ENCODE peak calls at places on chromosomes 5 and 9, in five cellular contexts. W is hepatic stellate cell; L is activated CD4-positive, CD25-positive, alpha-beta regulatory T cell treated with anti-CD3 and anti-CD28 coated beads, Interleukin-2, amount 50 U/mL, for 72 hours; J is RKO; D is HS-5. M is an unnamed sample.

GRCh38 chr5:142671801-142672200 is 14.1 kb downstream of the FGF1 start:
- DNase-seq in W (peak), D (peak), J (no peak), L (no peak), M (no peak)

GRCh38 chr5:132387649-132388117 is 18.2 kb downstream of the SLC22A5 start:
- DNase-seq in D (peak), J (peak), L (no peak), W (peak), M (no peak)

GRCh38 chr5:132825165-132825823 is 5.2 kb downstream of the SHROOM1 start:
- DNase-seq in D (no peak), W (no peak), J (no peak), L (no peak), M (no peak)

GRCh38 chr5:138352722-138353549 is 451 bp downstream of the KDM3B start:
- DNase-seq in W (peak), D (no peak), J (peak), L (peak), M (peak)

GRCh38 chr5:167578977-167579700 is 712.3 kb upstream of the WWC1 start:
- DNase-seq in L (no peak), D (peak), W (no peak), J (no peak), M (no peak)

GRCh38 chr5:143886621-143887301 is 74.8 kb downstream of the HMHB1 start:
- DNase-seq in L (no peak), D (no peak), W (no peak), J (no peak), M (no peak)

GRCh38 chr9:117487555-117488175 is 72.8 kb upstream of the ASTN2 start:
- DNase-seq in L (peak), W (peak), D (no peak), J (peak), M (peak)

GRCh38 chr5:80644900-80645299 is 9.6 kb upstream of the MSH3 start:
- DNase-seq in D (no peak), J (no peak), L (no peak), W (no peak), M (no peak)

GRCh38 chr5:76679231-76679630 is 36.7 kb upstream of the F2R start:
- DNase-seq in J (no peak), L (no peak), D (no peak), W (no peak), M (no peak)

GRCh38 chr9:20775683-20776082 is 91.6 kb downstream of the FOCAD start:
- DNase-seq in D (no peak), W (no peak), L (no peak), J (no peak), M (no peak)

GRCh38 chr9:38414040-38414723 is 10.1 kb downstream of the IGFBPL1 start:
- DNase-seq in W (no peak), L (no peak), J (no peak), D (no peak), M (no peak)

GRCh38 chr9:95044731-95045508 is 272.6 kb downstream of the FANCC start:
- DNase-seq in W (no peak), L (no peak), D (no peak), J (no peak), M (no peak)

GRCh38 chr5:147483961-147484707 is 25.7 kb downstream of the DPYSL3 start:
- DNase-seq in J (no peak), W (peak), D (peak), L (no peak), M (no peak)

GRCh38 chr5:123119334-123119986 is 30.4 kb downstream of the PRDM6 start:
- DNase-seq in J (no peak), L (no peak), W (peak), D (no peak), M (no peak)

GRCh38 chr5:168587987-168588386 is 8.8 kb upstream of the PANK3 start:
- DNase-seq in W (no peak), D (no peak), L (no peak), J (no peak), M (no peak)

M was measured in immature natural killer cell.